ENCODE peak calls at places on chromosomes 4 and X, in six cellular contexts. T, R, A, P, B and I are unnamed samples.

GRCh38 chrX:45954026-45954425 is 591.2 kb downstream of the ZNF674 start:
- DNase-seq in T (no peak), R (no peak), A (no peak), P (no peak), B (no peak), I (no peak)

GRCh38 chr4:7761720-7762119 is 177.9 kb downstream of the AFAP1 start:
- DNase-seq in T (peak; percentile 89), R (no peak), A (peak; percentile 66), P (no peak), B (peak; percentile 87), I (peak; percentile 20)

GRCh38 chr4:61200991-61201526 is 933 bp downstream of the ADGRL3 start:
- DNase-seq in T (peak; percentile 46), R (no peak), A (no peak), P (no peak), B (peak; percentile 17), I (no peak)

GRCh38 chrX:119790977-119791436 is 423 bp downstream of the RPL39 start:
- DNase-seq in T (no peak), R (no peak), A (peak; percentile 57), P (no peak), B (peak; percentile 10), I (peak; percentile 29)

GRCh38 chr4:56630876-56631666 is 50.0 kb downstream of the HOPX start:
- DNase-seq in T (no peak), R (no peak), A (no peak), P (no peak), B (peak; percentile 48), I (no peak)

GRCh38 chr4:5220028-5220427 is 168.7 kb downstream of the STK32B start:
- DNase-seq in T (no peak), R (no peak), A (no peak), P (peak; percentile 20), B (no peak), I (peak; percentile 38)

GRCh38 chrX:40146471-40147398 is 49.0 kb upstream of the BCOR start:
- DNase-seq in T (peak; percentile 65), R (peak; percentile 17), A (peak; percentile 56), P (no peak), B (peak; percentile 67), I (peak; percentile 65)

GRCh38 chrX:107483976-107484726 is 34.7 kb downstream of the FRMPD3 start:
- DNase-seq in T (peak; percentile 46), R (no peak), A (no peak), P (no peak), B (no peak), I (no peak)

GRCh38 chr4:41375561-41375960 is 118.8 kb downstream of the UCHL1 start:
- DNase-seq in T (peak; percentile 51), R (no peak), A (no peak), P (no peak), B (no peak), I (no peak)

GRCh38 chr4:83356899-83357661 is 22.4 kb upstream of the HPSE start:
- DNase-seq in T (no peak), R (no peak), A (no peak), P (peak; percentile 79), B (peak; percentile 33), I (no peak)

GRCh38 chr4:108466936-108467902 is 153.2 kb upstream of the RPL34 start:
- DNase-seq in T (no peak), R (no peak), A (peak; percentile 53), P (peak; percentile 24), B (peak; percentile 72), I (peak; percentile 71)

GRCh38 chrX:154784149-154784985 is 20.9 kb downstream of the MPP1 start:
- DNase-seq in T (no peak), R (no peak), A (no peak), P (no peak), B (no peak), I (no peak)

GRCh38 chrX:27863813-27864212 is 56.0 kb downstream of the MAGEB10 start:
- DNase-seq in T (no peak), R (no peak), A (no peak), P (no peak), B (no peak), I (no peak)

GRCh38 chr4:102466298-102466697 is 34.9 kb upstream of the NFKB1 start:
- DNase-seq in T (no peak), R (no peak), A (no peak), P (no peak), B (no peak), I (no peak)